ENCODE peak calls at places on chromosomes 13 and 19, in six cellular contexts. One of them, this sample, is unnamed.

GRCh38 chr13:90627813-90628212 is 719.7 kb upstream of the MIR17HG start:
- DNase-seq in upper lobe of right lung: no peak
- DNase-seq in lower leg skin: no peak
- DNase-seq in AG04450: no peak
- DNase-seq in mucosa of descending colon: no peak
- DNase-seq in cardiac muscle cell: no peak
- DNase-seq in this sample: no peak

GRCh38 chr19:16328824-16329482 is 4.3 kb downstream of the KLF2 start:
- DNase-seq in cardiac muscle cell: no peak
- DNase-seq in mucosa of descending colon: no peak
- DNase-seq in upper lobe of right lung: no peak
- DNase-seq in AG04450: no peak
- DNase-seq in lower leg skin: no peak
- DNase-seq in this sample: no peak

GRCh38 chr13:52677823-52678222 is 25.2 kb downstream of the SUGT1 start:
- DNase-seq in lower leg skin: no peak
- DNase-seq in upper lobe of right lung: no peak
- DNase-seq in mucosa of descending colon: no peak
- DNase-seq in cardiac muscle cell: no peak
- DNase-seq in AG04450: no peak
- DNase-seq in this sample: no peak

GRCh38 chr19:42961119-42961518 is 24.1 kb upstream of the PSG7 start:
- DNase-seq in cardiac muscle cell: no peak
- DNase-seq in mucosa of descending colon: no peak
- DNase-seq in AG04450: no peak
- DNase-seq in lower leg skin: no peak
- DNase-seq in upper lobe of right lung: no peak
- DNase-seq in this sample: no peak

GRCh38 chr19:15417699-15418098 is 1.1 kb downstream of the AKAP8L start:
- DNase-seq in lower leg skin: no peak
- DNase-seq in cardiac muscle cell: no peak
- DNase-seq in mucosa of descending colon: no peak
- DNase-seq in AG04450: no peak
- DNase-seq in upper lobe of right lung: no peak
- DNase-seq in this sample: no peak

GRCh38 chr13:64847767-64848166 is 2382.4 kb downstream of the PCDH9 start:
- DNase-seq in lower leg skin: no peak
- DNase-seq in upper lobe of right lung: no peak
- DNase-seq in cardiac muscle cell: no peak
- DNase-seq in AG04450: no peak
- DNase-seq in mucosa of descending colon: no peak
- DNase-seq in this sample: no peak

GRCh38 chr19:10390652-10391286 is 10.4 kb upstream of the TYK2 start:
- DNase-seq in upper lobe of right lung: peak
- DNase-seq in AG04450: peak
- DNase-seq in lower leg skin: no peak
- DNase-seq in cardiac muscle cell: peak
- DNase-seq in mucosa of descending colon: peak
- DNase-seq in this sample: peak

GRCh38 chr19:16821081-16821480 is 8.1 kb upstream of the SIN3B start:
- DNase-seq in lower leg skin: no peak
- DNase-seq in cardiac muscle cell: no peak
- DNase-seq in upper lobe of right lung: no peak
- DNase-seq in AG04450: no peak
- DNase-seq in mucosa of descending colon: no peak
- DNase-seq in this sample: no peak

GRCh38 chr13:110377178-110378175 is 70.4 kb downstream of the COL4A2 start:
- DNase-seq in mucosa of descending colon: no peak
- DNase-seq in cardiac muscle cell: no peak
- DNase-seq in AG04450: no peak
- DNase-seq in lower leg skin: no peak
- DNase-seq in upper lobe of right lung: no peak
- DNase-seq in this sample: no peak

GRCh38 chr19:48859711-48860572 is 8.5 kb downstream of the PLEKHA4 start:
- DNase-seq in cardiac muscle cell: no peak
- DNase-seq in mucosa of descending colon: no peak
- DNase-seq in upper lobe of right lung: peak
- DNase-seq in AG04450: no peak
- DNase-seq in lower leg skin: no peak
- DNase-seq in this sample: no peak

GRCh38 chr13:72959643-72960042 is 99.2 kb upstream of the KLF5 start:
- DNase-seq in mucosa of descending colon: no peak
- DNase-seq in AG04450: no peak
- DNase-seq in cardiac muscle cell: no peak
- DNase-seq in lower leg skin: no peak
- DNase-seq in upper lobe of right lung: no peak
- DNase-seq in this sample: no peak

GRCh38 chr13:39779337-39780270 is 124.1 kb downstream of the COG6 start:
- DNase-seq in cardiac muscle cell: no peak
- DNase-seq in lower leg skin: no peak
- DNase-seq in upper lobe of right lung: no peak
- DNase-seq in mucosa of descending colon: peak
- DNase-seq in AG04450: no peak
- DNase-seq in this sample: no peak

GRCh38 chr13:94535231-94535630 is 55.7 kb upstream of the DCT start:
- DNase-seq in mucosa of descending colon: no peak
- DNase-seq in upper lobe of right lung: no peak
- DNase-seq in AG04450: no peak
- DNase-seq in cardiac muscle cell: no peak
- DNase-seq in lower leg skin: no peak
- DNase-seq in this sample: no peak

GRCh38 chr13:51180853-51181511 is 41.2 kb upstream of the FAM124A start:
- DNase-seq in AG04450: no peak
- DNase-seq in lower leg skin: no peak
- DNase-seq in upper lobe of right lung: no peak
- DNase-seq in cardiac muscle cell: no peak
- DNase-seq in mucosa of descending colon: no peak
- DNase-seq in this sample: no peak

GRCh38 chr19:1133471-1133929 is 29.7 kb downstream of the GPX4 start:
- DNase-seq in lower leg skin: no peak
- DNase-seq in cardiac muscle cell: no peak
- DNase-seq in upper lobe of right lung: no peak
- DNase-seq in mucosa of descending colon: peak
- DNase-seq in AG04450: no peak
- DNase-seq in this sample: no peak

GRCh38 chr13:101915755-101916107 is 463.3 kb downstream of the ITGBL1 start:
- DNase-seq in cardiac muscle cell: no peak
- DNase-seq in AG04450: no peak
- DNase-seq in mucosa of descending colon: no peak
- DNase-seq in lower leg skin: no peak
- DNase-seq in upper lobe of right lung: no peak
- DNase-seq in this sample: no peak

GRCh38 chr19:52635786-52636570 is 2.2 kb downstream of the ZNF83 start:
- DNase-seq in AG04450: no peak
- DNase-seq in mucosa of descending colon: no peak
- DNase-seq in lower leg skin: no peak
- DNase-seq in cardiac muscle cell: no peak
- DNase-seq in upper lobe of right lung: no peak
- DNase-seq in this sample: no peak

GRCh38 chr13:26896986-26897668 is 136.5 kb upstream of the GPR12 start:
- DNase-seq in lower leg skin: no peak
- DNase-seq in cardiac muscle cell: peak
- DNase-seq in upper lobe of right lung: no peak
- DNase-seq in AG04450: no peak
- DNase-seq in mucosa of descending colon: no peak
- DNase-seq in this sample: no peak

DNA sequence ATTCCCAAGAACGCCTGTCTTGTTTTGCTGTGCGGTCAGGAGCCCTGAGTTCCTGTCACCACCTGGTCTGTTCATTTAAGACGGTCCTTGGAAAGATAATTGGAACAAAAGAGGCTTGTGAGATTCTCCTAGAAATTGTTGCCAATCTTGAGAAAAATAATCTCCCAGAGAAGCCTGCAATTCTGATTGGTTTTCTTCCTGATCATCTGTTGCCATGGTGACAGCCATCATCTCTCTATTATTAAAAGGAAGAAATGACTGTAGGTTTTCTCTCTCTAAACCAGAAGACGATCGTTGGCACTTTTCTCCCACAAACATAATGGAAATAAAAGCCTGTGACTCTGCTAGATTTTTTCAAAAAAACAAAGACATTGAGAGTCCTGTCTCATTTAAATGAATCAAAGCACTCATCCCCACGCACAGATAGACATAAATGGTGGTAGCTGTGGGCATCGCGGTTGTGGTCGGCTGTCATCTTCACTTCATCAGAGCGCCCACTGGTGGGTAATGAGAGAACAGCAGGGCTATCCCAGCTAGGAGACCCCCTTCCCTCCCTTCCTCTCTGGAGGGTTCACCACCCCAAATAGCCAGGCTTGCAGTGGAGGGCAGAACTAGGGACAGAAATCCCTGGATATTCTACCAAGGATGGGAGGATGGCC is 21.7 kb upstream of the CALM3 start:
- DNase-seq in upper lobe of right lung: no peak
- DNase-seq in lower leg skin: no peak
- DNase-seq in AG04450: no peak
- DNase-seq in cardiac muscle cell: peak
- DNase-seq in mucosa of descending colon: no peak
- DNase-seq in this sample: no peak
- TF ChIP-seq CTCF in upper lobe of right lung: peak
- TF ChIP-seq CTCF in lower leg skin: no peak
- TF ChIP-seq CTCF in AG04450: peak
- TF ChIP-seq CTCF in cardiac muscle cell: peak
- TF ChIP-seq CTCF in mucosa of descending colon: no peak
- TF ChIP-seq CTCF in this sample: no peak

GRCh38 chr13:77896536-77896935 is 22.1 kb downstream of the EDNRB start:
- DNase-seq in AG04450: no peak
- DNase-seq in lower leg skin: peak
- DNase-seq in upper lobe of right lung: no peak
- DNase-seq in mucosa of descending colon: no peak
- DNase-seq in cardiac muscle cell: no peak
- DNase-seq in this sample: no peak
- H3K4me3 ChIP-seq in AG04450: no peak
- H3K4me3 ChIP-seq in lower leg skin: no peak
- H3K4me3 ChIP-seq in upper lobe of right lung: no peak
- H3K4me3 ChIP-seq in mucosa of descending colon: no peak
- H3K4me3 ChIP-seq in cardiac muscle cell: no peak
- H3K4me3 ChIP-seq in this sample: no peak

GRCh38 chr13:36251528-36251927 is 37.2 kb upstream of the SOHLH2 start:
- DNase-seq in cardiac muscle cell: no peak
- DNase-seq in mucosa of descending colon: no peak
- DNase-seq in AG04450: no peak
- DNase-seq in upper lobe of right lung: no peak
- DNase-seq in lower leg skin: no peak
- DNase-seq in this sample: no peak
- TF ChIP-seq CTCF in cardiac muscle cell: no peak
- TF ChIP-seq CTCF in mucosa of descending colon: no peak
- TF ChIP-seq CTCF in AG04450: no peak
- TF ChIP-seq CTCF in upper lobe of right lung: no peak
- TF ChIP-seq CTCF in lower leg skin: no peak
- TF ChIP-seq CTCF in this sample: no peak

GRCh38 chr19:8368136-8368535 is 4.2 kb downstream of the ANGPTL4 start:
- DNase-seq in lower leg skin: no peak
- DNase-seq in mucosa of descending colon: no peak
- DNase-seq in AG04450: no peak
- DNase-seq in cardiac muscle cell: no peak
- DNase-seq in upper lobe of right lung: no peak
- DNase-seq in this sample: no peak

GRCh38 chr19:8366121-8366581 is 2.2 kb downstream of the ANGPTL4 start:
- DNase-seq in upper lobe of right lung: no peak
- DNase-seq in AG04450: no peak
- DNase-seq in mucosa of descending colon: no peak
- DNase-seq in cardiac muscle cell: no peak
- DNase-seq in lower leg skin: no peak
- DNase-seq in this sample: no peak

GRCh38 chr19:8366961-8367326 is 3.0 kb downstream of the ANGPTL4 start:
- DNase-seq in lower leg skin: no peak
- DNase-seq in mucosa of descending colon: no peak
- DNase-seq in cardiac muscle cell: no peak
- DNase-seq in AG04450: no peak
- DNase-seq in upper lobe of right lung: peak
- DNase-seq in this sample: no peak

GRCh38 chr19:8370176-8371010 is 6.4 kb downstream of the ANGPTL4 start:
- DNase-seq in mucosa of descending colon: no peak
- DNase-seq in upper lobe of right lung: no peak
- DNase-seq in lower leg skin: no peak
- DNase-seq in cardiac muscle cell: no peak
- DNase-seq in AG04450: no peak
- DNase-seq in this sample: no peak

DNA sequence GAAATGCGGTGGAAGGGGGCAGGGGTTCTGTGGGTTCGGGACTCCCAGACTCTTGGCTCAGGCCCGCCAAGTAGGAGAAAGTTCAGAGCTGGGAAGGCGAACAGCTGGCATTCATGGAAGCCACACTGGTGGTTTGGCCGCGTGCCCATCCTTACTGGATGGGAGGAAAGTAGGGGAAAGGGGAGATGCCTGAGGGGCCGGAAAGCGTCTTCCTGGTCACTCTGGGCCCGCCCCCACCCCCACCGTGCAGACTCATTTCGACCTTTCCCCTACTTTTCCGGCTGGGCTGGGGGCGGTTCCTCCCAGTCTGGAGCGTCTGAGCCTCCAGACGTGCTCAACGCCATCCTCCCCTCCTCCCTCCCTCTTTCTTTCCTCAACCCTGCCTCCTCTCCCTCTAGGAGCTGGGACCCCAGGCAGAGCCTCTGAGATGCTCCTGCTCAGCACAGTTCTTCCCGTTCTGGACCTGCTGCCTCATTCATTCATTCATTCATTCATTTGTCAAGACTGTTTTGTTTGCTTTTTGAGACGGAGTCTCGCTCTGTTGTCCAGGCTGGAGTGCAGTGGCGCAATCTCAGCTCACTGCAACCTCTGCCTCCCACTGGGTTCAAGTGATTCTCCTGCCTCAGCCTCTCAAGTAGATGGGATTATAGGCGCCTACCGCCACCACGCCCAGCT is 3.5 kb downstream of the ANGPTL4 start:
- DNase-seq in mucosa of descending colon: peak
- DNase-seq in AG04450: peak
- DNase-seq in lower leg skin: peak
- DNase-seq in cardiac muscle cell: peak
- DNase-seq in upper lobe of right lung: peak
- DNase-seq in this sample: peak
- H3K4me3 ChIP-seq in mucosa of descending colon: no peak
- H3K4me3 ChIP-seq in AG04450: peak
- H3K4me3 ChIP-seq in lower leg skin: no peak
- H3K4me3 ChIP-seq in cardiac muscle cell: no peak
- H3K4me3 ChIP-seq in upper lobe of right lung: no peak
- H3K4me3 ChIP-seq in this sample: peak

DNA sequence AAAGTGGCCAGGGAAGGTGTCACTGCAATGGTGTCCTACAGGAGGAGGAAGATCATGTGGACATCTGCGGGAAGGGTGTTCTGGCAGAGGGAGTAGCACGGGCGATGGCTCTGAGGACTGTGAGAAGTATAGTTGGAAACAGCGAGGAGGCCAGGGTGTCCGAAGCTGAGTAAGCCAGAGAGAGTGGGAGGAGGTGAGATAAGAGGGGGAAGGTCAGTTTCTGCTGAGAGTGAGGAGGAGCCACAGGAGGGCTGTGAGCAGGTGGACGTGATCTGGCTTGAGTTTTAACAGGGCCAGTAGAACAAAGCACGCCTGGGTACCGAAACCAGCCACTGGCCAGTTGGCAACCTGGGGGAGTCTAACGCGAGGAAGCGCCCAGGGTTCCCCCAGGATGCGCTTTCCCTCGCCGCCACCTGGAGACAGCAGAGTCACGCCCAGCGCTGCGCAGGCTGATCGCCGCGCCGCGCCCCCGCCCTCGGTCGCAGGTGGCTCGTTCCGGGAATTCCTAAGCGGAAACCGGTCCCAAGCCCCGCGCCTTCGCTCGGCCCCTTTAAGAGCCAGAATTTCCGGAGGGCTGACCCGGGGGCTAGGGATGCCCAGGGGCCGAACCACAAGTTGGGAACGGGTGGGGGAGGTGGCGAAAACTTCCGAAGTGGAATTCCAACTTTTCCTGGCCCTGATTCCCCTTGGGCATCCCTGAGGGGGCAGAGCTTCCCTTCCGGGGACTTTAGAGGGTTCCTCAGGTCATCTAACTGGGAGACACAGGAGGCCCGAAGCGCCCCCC is 1.1 kb upstream of the LSR start:
- DNase-seq in upper lobe of right lung: peak
- DNase-seq in cardiac muscle cell: peak
- DNase-seq in mucosa of descending colon: peak
- DNase-seq in AG04450: no peak
- DNase-seq in lower leg skin: peak
- DNase-seq in this sample: no peak
- TF ChIP-seq CTCF in upper lobe of right lung: peak
- TF ChIP-seq CTCF in cardiac muscle cell: peak
- TF ChIP-seq CTCF in mucosa of descending colon: peak
- TF ChIP-seq CTCF in AG04450: no peak
- TF ChIP-seq CTCF in lower leg skin: no peak
- TF ChIP-seq CTCF in this sample: no peak